ENCODE peak calls at places on chromosomes 1 and 21, in seven cellular contexts. One of them, this sample, is unnamed.

GRCh38 chr1:19384772-19385187 is 72.7 kb downstream of the SLC66A1 start:
- DNase-seq in HCT116: no peak
- DNase-seq in H1: no peak
- DNase-seq in SK-N-SH: no peak
- DNase-seq in GM12878: no peak
- DNase-seq in K562: no peak
- DNase-seq in HepG2: peak
- DNase-seq in this sample: no peak

GRCh38 chr1:196324345-196324744 is 283.9 kb downstream of the KCNT2 start:
- DNase-seq in HCT116: no peak
- DNase-seq in H1: no peak
- DNase-seq in SK-N-SH: no peak
- DNase-seq in GM12878: no peak
- DNase-seq in K562: no peak
- DNase-seq in HepG2: no peak
- DNase-seq in this sample: peak

GRCh38 chr1:192109576-192109975 is 48.7 kb upstream of the RGS18 start:
- DNase-seq in HCT116: no peak
- DNase-seq in H1: no peak
- DNase-seq in SK-N-SH: no peak
- DNase-seq in GM12878: no peak
- DNase-seq in K562: no peak
- DNase-seq in HepG2: no peak
- DNase-seq in this sample: no peak

GRCh38 chr1:243345205-243345604 is 89.4 kb downstream of the SDCCAG8 start:
- DNase-seq in HCT116: no peak
- DNase-seq in H1: no peak
- DNase-seq in SK-N-SH: no peak
- DNase-seq in GM12878: no peak
- DNase-seq in K562: no peak
- DNase-seq in HepG2: no peak
- DNase-seq in this sample: no peak

GRCh38 chr1:201533836-201534235 is 5.1 kb upstream of the NAV1 start:
- DNase-seq in HCT116: no peak
- DNase-seq in H1: no peak
- DNase-seq in SK-N-SH: no peak
- DNase-seq in GM12878: no peak
- DNase-seq in K562: no peak
- DNase-seq in HepG2: no peak
- DNase-seq in this sample: no peak

GRCh38 chr1:39394598-39394997 is 96.8 kb upstream of the BMP8A start:
- DNase-seq in HCT116: peak
- DNase-seq in H1: no peak
- DNase-seq in SK-N-SH: no peak
- DNase-seq in GM12878: no peak
- DNase-seq in K562: no peak
- DNase-seq in HepG2: no peak
- DNase-seq in this sample: no peak

GRCh38 chr1:207885129-207886032 is 25.5 kb downstream of the CD34 start:
- DNase-seq in HCT116: peak
- DNase-seq in H1: no peak
- DNase-seq in SK-N-SH: peak
- DNase-seq in GM12878: no peak
- DNase-seq in K562: peak
- DNase-seq in HepG2: peak
- DNase-seq in this sample: peak

GRCh38 chr1:205118810-205119209 is 3.0 kb downstream of the RBBP5 start:
- DNase-seq in HCT116: no peak
- DNase-seq in H1: no peak
- DNase-seq in SK-N-SH: no peak
- DNase-seq in GM12878: no peak
- DNase-seq in K562: no peak
- DNase-seq in HepG2: no peak
- DNase-seq in this sample: no peak

GRCh38 chr1:2535981-2536380 is 5.9 kb upstream of the HES5 start:
- DNase-seq in HCT116: no peak
- DNase-seq in H1: no peak
- DNase-seq in SK-N-SH: no peak
- DNase-seq in GM12878: no peak
- DNase-seq in K562: no peak
- DNase-seq in HepG2: no peak
- DNase-seq in this sample: no peak

GRCh38 chr1:168771104-168771630 is 42.2 kb upstream of the DPT start:
- DNase-seq in HCT116: no peak
- DNase-seq in H1: no peak
- DNase-seq in SK-N-SH: no peak
- DNase-seq in GM12878: no peak
- DNase-seq in K562: no peak
- DNase-seq in HepG2: no peak
- DNase-seq in this sample: no peak

GRCh38 chr1:62040450-62040849 is 154.2 kb upstream of the L1TD1 start:
- DNase-seq in HCT116: no peak
- DNase-seq in H1: no peak
- DNase-seq in SK-N-SH: no peak
- DNase-seq in GM12878: no peak
- DNase-seq in K562: no peak
- DNase-seq in HepG2: no peak
- DNase-seq in this sample: peak

GRCh38 chr1:153932071-153932592 is 9.4 kb upstream of the GATAD2B start:
- DNase-seq in HCT116: no peak
- DNase-seq in H1: no peak
- DNase-seq in SK-N-SH: peak
- DNase-seq in GM12878: no peak
- DNase-seq in K562: no peak
- DNase-seq in HepG2: no peak
- DNase-seq in this sample: no peak

GRCh38 chr1:2134604-2135307 is 59.8 kb downstream of the FAAP20 start:
- DNase-seq in HCT116: no peak
- DNase-seq in H1: no peak
- DNase-seq in SK-N-SH: no peak
- DNase-seq in GM12878: no peak
- DNase-seq in K562: no peak
- DNase-seq in HepG2: peak
- DNase-seq in this sample: no peak

GRCh38 chr21:29443398-29444010 is 144.8 kb downstream of the BACH1 start:
- DNase-seq in HCT116: no peak
- DNase-seq in H1: no peak
- DNase-seq in SK-N-SH: no peak
- DNase-seq in GM12878: no peak
- DNase-seq in K562: no peak
- DNase-seq in HepG2: no peak
- DNase-seq in this sample: no peak

GRCh38 chr1:242017580-242018233 is 18.8 kb upstream of the MAP1LC3C start:
- DNase-seq in HCT116: peak
- DNase-seq in H1: no peak
- DNase-seq in SK-N-SH: peak
- DNase-seq in GM12878: no peak
- DNase-seq in K562: peak
- DNase-seq in HepG2: peak
- DNase-seq in this sample: peak

GRCh38 chr1:197129698-197130097 is 16.8 kb downstream of the ASPM start:
- DNase-seq in HCT116: no peak
- DNase-seq in H1: no peak
- DNase-seq in SK-N-SH: no peak
- DNase-seq in GM12878: no peak
- DNase-seq in K562: no peak
- DNase-seq in HepG2: no peak
- DNase-seq in this sample: no peak

GRCh38 chr1:220879509-220880366 is 495 bp downstream of the HLX start:
- DNase-seq in HCT116: no peak
- DNase-seq in H1: no peak
- DNase-seq in SK-N-SH: peak
- DNase-seq in GM12878: no peak
- DNase-seq in K562: peak
- DNase-seq in HepG2: no peak
- DNase-seq in this sample: peak

GRCh38 chr1:109618614-109619404 is 607 bp downstream of the GNAT2 start:
- DNase-seq in HCT116: no peak
- DNase-seq in H1: no peak
- DNase-seq in SK-N-SH: no peak
- DNase-seq in GM12878: no peak
- DNase-seq in K562: no peak
- DNase-seq in HepG2: peak
- DNase-seq in this sample: no peak

GRCh38 chr1:85867189-85867588 is 159.0 kb upstream of the ZNHIT6 start:
- DNase-seq in HCT116: no peak
- DNase-seq in H1: no peak
- DNase-seq in SK-N-SH: no peak
- DNase-seq in GM12878: no peak
- DNase-seq in K562: no peak
- DNase-seq in HepG2: no peak
- DNase-seq in this sample: no peak

GRCh38 chr1:60149254-60149653 is 75.7 kb upstream of the C1orf87 start:
- DNase-seq in HCT116: no peak
- DNase-seq in H1: no peak
- DNase-seq in SK-N-SH: peak
- DNase-seq in GM12878: no peak
- DNase-seq in K562: no peak
- DNase-seq in HepG2: no peak
- DNase-seq in this sample: no peak

GRCh38 chr1:183129921-183130675 is 56.0 kb upstream of the LAMC2 start:
- DNase-seq in HCT116: no peak
- DNase-seq in H1: no peak
- DNase-seq in SK-N-SH: no peak
- DNase-seq in GM12878: no peak
- DNase-seq in K562: no peak
- DNase-seq in HepG2: no peak
- DNase-seq in this sample: no peak

GRCh38 chr1:100786870-100787269 is 67.3 kb downstream of the VCAM1 start:
- DNase-seq in HCT116: no peak
- DNase-seq in H1: no peak
- DNase-seq in SK-N-SH: no peak
- DNase-seq in GM12878: no peak
- DNase-seq in K562: peak
- DNase-seq in HepG2: no peak
- DNase-seq in this sample: no peak

GRCh38 chr1:33516891-33517550 is 44.6 kb downstream of the ZSCAN20 start:
- DNase-seq in HCT116: no peak
- DNase-seq in H1: no peak
- DNase-seq in SK-N-SH: peak
- DNase-seq in GM12878: no peak
- DNase-seq in K562: no peak
- DNase-seq in HepG2: no peak
- DNase-seq in this sample: no peak

GRCh38 chr21:34613679-34614442 is 1.1 kb downstream of the RCAN1 start:
- DNase-seq in HCT116: no peak
- DNase-seq in H1: no peak
- DNase-seq in SK-N-SH: peak
- DNase-seq in GM12878: no peak
- DNase-seq in K562: no peak
- DNase-seq in HepG2: no peak
- DNase-seq in this sample: no peak

GRCh38 chr1:44611419-44611818 is 62.9 kb downstream of the TMEM53 start:
- DNase-seq in HCT116: no peak
- DNase-seq in H1: no peak
- DNase-seq in SK-N-SH: no peak
- DNase-seq in GM12878: no peak
- DNase-seq in K562: no peak
- DNase-seq in HepG2: no peak
- DNase-seq in this sample: no peak

GRCh38 chr1:243848165-243849088 is 1.6 kb downstream of the AKT3 start:
- DNase-seq in HCT116: no peak
- DNase-seq in H1: no peak
- DNase-seq in SK-N-SH: no peak
- DNase-seq in GM12878: no peak
- DNase-seq in K562: no peak
- DNase-seq in HepG2: no peak
- DNase-seq in this sample: no peak

GRCh38 chr1:27166351-27166802 is 11.5 kb upstream of the SLC9A1 start:
- DNase-seq in HCT116: no peak
- DNase-seq in H1: no peak
- DNase-seq in SK-N-SH: no peak
- DNase-seq in GM12878: no peak
- DNase-seq in K562: peak
- DNase-seq in HepG2: no peak
- DNase-seq in this sample: no peak

GRCh38 chr1:59978026-59978425 is 51.5 kb upstream of the CYP2J2 start:
- DNase-seq in HCT116: no peak
- DNase-seq in H1: no peak
- DNase-seq in SK-N-SH: no peak
- DNase-seq in GM12878: no peak
- DNase-seq in K562: no peak
- DNase-seq in HepG2: peak
- DNase-seq in this sample: no peak

GRCh38 chr1:221440658-221441057 is 301.2 kb downstream of the DUSP10 start:
- DNase-seq in HCT116: peak
- DNase-seq in H1: no peak
- DNase-seq in SK-N-SH: no peak
- DNase-seq in GM12878: no peak
- DNase-seq in K562: no peak
- DNase-seq in HepG2: no peak
- DNase-seq in this sample: no peak

GRCh38 chr1:64956733-64957441 is 9.5 kb downstream of the JAK1 start:
- DNase-seq in HCT116: no peak
- DNase-seq in H1: no peak
- DNase-seq in SK-N-SH: no peak
- DNase-seq in GM12878: peak
- DNase-seq in K562: peak
- DNase-seq in HepG2: no peak
- DNase-seq in this sample: no peak

GRCh38 chr1:161721738-161722343 is 497 bp downstream of the FCRLB start:
- DNase-seq in HCT116: no peak
- DNase-seq in H1: no peak
- DNase-seq in SK-N-SH: no peak
- DNase-seq in GM12878: no peak
- DNase-seq in K562: peak
- DNase-seq in HepG2: no peak
- DNase-seq in this sample: no peak
- TF ChIP-seq JUND in HCT116: no peak
- TF ChIP-seq JUND in H1: no peak
- TF ChIP-seq JUND in SK-N-SH: peak
- TF ChIP-seq JUND in GM12878: no peak
- TF ChIP-seq JUND in K562: peak
- TF ChIP-seq JUND in HepG2: no peak
- TF ChIP-seq JUND in this sample: no peak

GRCh38 chr1:48876221-48876785 is 99.6 kb upstream of the BEND5 start:
- DNase-seq in HCT116: no peak
- DNase-seq in H1: no peak
- DNase-seq in SK-N-SH: no peak
- DNase-seq in GM12878: no peak
- DNase-seq in K562: no peak
- DNase-seq in HepG2: no peak
- DNase-seq in this sample: no peak
- TF ChIP-seq JUND in HCT116: no peak
- TF ChIP-seq JUND in H1: no peak
- TF ChIP-seq JUND in SK-N-SH: peak
- TF ChIP-seq JUND in GM12878: no peak
- TF ChIP-seq JUND in K562: no peak
- TF ChIP-seq JUND in HepG2: no peak
- TF ChIP-seq JUND in this sample: no peak

GRCh38 chr1:175270361-175270760 is 77.8 kb upstream of the KIAA0040 start:
- DNase-seq in HCT116: no peak
- DNase-seq in H1: no peak
- DNase-seq in SK-N-SH: no peak
- DNase-seq in GM12878: no peak
- DNase-seq in K562: no peak
- DNase-seq in HepG2: no peak
- DNase-seq in this sample: no peak
- TF ChIP-seq JUND in HCT116: no peak
- TF ChIP-seq JUND in H1: no peak
- TF ChIP-seq JUND in SK-N-SH: no peak
- TF ChIP-seq JUND in GM12878: no peak
- TF ChIP-seq JUND in K562: no peak
- TF ChIP-seq JUND in HepG2: no peak
- TF ChIP-seq JUND in this sample: no peak

GRCh38 chr1:206824327-206824726 is 41.1 kb upstream of the IL20 start:
- DNase-seq in HCT116: no peak
- DNase-seq in H1: no peak
- DNase-seq in SK-N-SH: no peak
- DNase-seq in GM12878: no peak
- DNase-seq in K562: no peak
- DNase-seq in HepG2: no peak
- DNase-seq in this sample: no peak
- TF ChIP-seq JUND in HCT116: no peak
- TF ChIP-seq JUND in H1: no peak
- TF ChIP-seq JUND in SK-N-SH: no peak
- TF ChIP-seq JUND in GM12878: no peak
- TF ChIP-seq JUND in K562: no peak
- TF ChIP-seq JUND in HepG2: no peak
- TF ChIP-seq JUND in this sample: no peak

This sample was measured in T47D.